ENCODE peak calls at places on chromosomes 11 and 22, in nine cellular contexts. N is stimulated activated CD4-positive, alpha-beta T cell treated with anti-CD3 and anti-CD28 coated beads, Interleukin-1b, Interleukin-23, amount 100 ng/mL, for 1 hour; B is transverse colon; K is stimulated activated CD8-positive, alpha-beta memory T cell treated with anti-CD3 and anti-CD28 coated beads, Interleukin-4, amount 100 ng/mL, for 1 hour; Z is Calu3; F is AG04449; Y is SW480; O is T-helper 1 cell; J is stomach. R is an unnamed sample.

GRCh38 chr22:26845016-26845728 is 187.8 kb downstream of the MIAT start:
- DNase-seq in K (no peak), Y (no peak), B (no peak), Z (peak), J (no peak), F (no peak), N (no peak), O (no peak), R (peak)

GRCh38 chr11:19367051-19367709 is 126.4 kb upstream of the E2F8 start:
- DNase-seq in F (peak), B (no peak), Y (no peak), Z (no peak), N (no peak), K (no peak), J (no peak), O (no peak), R (no peak)

GRCh38 chr11:95790123-95790932 is at the start of gene CEP57:
- DNase-seq in B (peak), Z (peak), O (peak), N (peak), K (peak), J (peak), F (peak), Y (peak), R (peak)

GRCh38 chr22:50192056-50192824 is 6.5 kb downstream of the TRABD start:
- DNase-seq in N (no peak), Y (no peak), J (peak), F (no peak), O (no peak), Z (no peak), B (no peak), K (no peak), R (no peak)

GRCh38 chr11:112881461-112881860 is 79.8 kb upstream of the NCAM1 start:
- DNase-seq in O (no peak), Z (no peak), F (no peak), J (peak), Y (peak), B (peak), K (no peak), N (no peak), R (no peak)

GRCh38 chr11:22477312-22477711 is 139.1 kb downstream of the SLC17A6 start:
- DNase-seq in K (no peak), N (no peak), F (no peak), B (no peak), J (no peak), Z (no peak), Y (no peak), O (no peak), R (no peak)

GRCh38 chr22:50276143-50276542 is 6.0 kb upstream of the MAPK11 start:
- DNase-seq in K (peak), J (peak), N (no peak), Z (peak), B (peak), O (peak), Y (no peak), F (no peak), R (peak)

GRCh38 chr22:38124236-38124974 is 13.9 kb upstream of the BAIAP2L2 start:
- DNase-seq in J (no peak), B (no peak), Z (no peak), F (no peak), O (no peak), Y (peak), N (no peak), K (no peak), R (peak)

GRCh38 chr11:100776212-100776896 is 89.3 kb downstream of the ARHGAP42 start:
- DNase-seq in J (no peak), O (no peak), N (no peak), F (no peak), Z (peak), K (no peak), Y (peak), B (no peak), R (no peak)

GRCh38 chr11:10329935-10330334 is 25.1 kb downstream of the ADM start:
- DNase-seq in N (no peak), O (no peak), B (no peak), J (no peak), Z (no peak), F (peak), Y (no peak), K (no peak), R (no peak)

R was measured in WERI-Rb-1.